ENCODE peak calls at places on chromosome 1, in seven cellular contexts. S is adrenal gland; L is caudate nucleus; Z is stimulated activated CD8-positive, alpha-beta memory T cell treated with anti-CD3 and anti-CD28 coated beads, Interleukin-2, amount 100 ng/mL, for 1 hour; H is lung microvascular endothelial cell; J is MCF 10A; G is naive thymus-derived CD4-positive, alpha-beta T cell. U is an unnamed sample.

GRCh38 chr1:150893336-150893913 is 6.5 kb downstream of the CTXND2 start:
- DNase-seq in S (no peak), L (no peak), Z (no peak), H (no peak), J (no peak), G (no peak), U (no peak)

GRCh38 chr1:160089883-160090282 is 8.5 kb downstream of the IGSF8 start:
- DNase-seq in S (no peak), L (no peak), Z (no peak), H (no peak), J (no peak), G (no peak), U (no peak)

GRCh38 chr1:145706282-145706681 is 886 bp downstream of the PDZK1 start:
- DNase-seq in S (no peak), L (no peak), Z (no peak), H (no peak), J (peak), G (no peak), U (peak)

GRCh38 chr1:11485191-11485590 is 6.2 kb downstream of the DISP3 start:
- DNase-seq in S (no peak), L (no peak), Z (no peak), H (no peak), J (no peak), G (no peak), U (no peak)

GRCh38 chr1:150234647-150235435 is 1.1 kb downstream of the ANP32E start:
- DNase-seq in S (peak), L (peak), Z (peak), H (peak), J (peak), G (peak), U (peak)

GRCh38 chr1:12424150-12424549 is 193.9 kb downstream of the DHRS3 start:
- DNase-seq in S (no peak), L (no peak), Z (no peak), H (peak), J (peak), G (no peak), U (no peak)

GRCh38 chr1:6625579-6626149 is 996 bp downstream of the THAP3 start:
- DNase-seq in S (peak), L (no peak), Z (no peak), H (peak), J (peak), G (no peak), U (peak)

GRCh38 chr1:56953386-56953785 is 12.4 kb downstream of the C8B start:
- DNase-seq in S (no peak), L (no peak), Z (no peak), H (no peak), J (no peak), G (no peak), U (no peak)

GRCh38 chr1:202084791-202085681 is 37.7 kb upstream of the GPR37L1 start:
- DNase-seq in S (no peak), L (peak), Z (no peak), H (no peak), J (peak), G (no peak), U (no peak)

GRCh38 chr1:198865288-198865687 is 226.4 kb downstream of the PTPRC start:
- DNase-seq in S (no peak), L (no peak), Z (no peak), H (no peak), J (no peak), G (no peak), U (no peak)

GRCh38 chr1:8666394-8667167 is 150.9 kb downstream of the RERE start:
- DNase-seq in S (no peak), L (no peak), Z (no peak), H (peak), J (no peak), G (no peak), U (peak)

GRCh38 chr1:217472915-217473314 is 158.0 kb downstream of the GPATCH2 start:
- DNase-seq in S (no peak), L (no peak), Z (no peak), H (no peak), J (no peak), G (no peak), U (peak)

GRCh38 chr1:231420959-231421615 is 1.0 kb downstream of the EGLN1 start:
- DNase-seq in S (peak), L (peak), Z (no peak), H (peak), J (peak), G (peak), U (no peak)

GRCh38 chr1:30044745-30045144 is 678.6 kb downstream of the MATN1 start:
- DNase-seq in S (no peak), L (no peak), Z (no peak), H (no peak), J (no peak), G (no peak), U (no peak)

GRCh38 chr1:30295674-30296073 is 427.7 kb downstream of the MATN1 start:
- DNase-seq in S (no peak), L (no peak), Z (no peak), H (no peak), J (no peak), G (no peak), U (no peak)